ENCODE peak calls at places on chromosomes 5 and 9, in five cellular contexts. N is GM04504, I is NCI-H774, H is T-helper 17 cell, J is GM12865. M is an unnamed sample.

GRCh38 chr5:111743521-111743920 is 13.5 kb downstream of the NREP start:
- DNase-seq in H (no peak), N (no peak), J (no peak), I (no peak), M (no peak)

GRCh38 chr5:180494510-180495181 is 467 bp downstream of the CNOT6 start:
- DNase-seq in I (no peak), N (peak; percentile 3), H (no peak), J (peak; percentile 53), M (no peak)

GRCh38 chr9:135524130-135524861 is 3.1 kb downstream of the LCN1 start:
- DNase-seq in I (no peak), H (no peak), J (no peak), N (peak; percentile 19), M (no peak)

GRCh38 chr5:172086312-172086975 is 80.0 kb upstream of the FBXW11 start:
- DNase-seq in I (no peak), J (peak; percentile 34), N (no peak), H (no peak), M (no peak)

GRCh38 chr5:34660444-34660843 is 4.3 kb downstream of the RAI14 start:
- DNase-seq in J (no peak), N (peak; percentile 85), I (no peak), H (no peak), M (no peak)

GRCh38 chr9:33233659-33234335 is 6.2 kb upstream of the SPINK4 start:
- DNase-seq in N (peak; percentile 61), J (no peak), I (peak; percentile 34), H (no peak), M (peak; percentile 84)

GRCh38 chr9:131539223-131539923 is 6.0 kb upstream of the PRRT1B start:
- DNase-seq in N (no peak), J (no peak), H (no peak), I (no peak), M (no peak)

GRCh38 chr5:141908796-141909195 is 14.9 kb upstream of the DELE1 start:
- DNase-seq in J (no peak), H (no peak), N (no peak), I (no peak), M (no peak)

GRCh38 chr5:14672508-14673394 is 8.2 kb downstream of the OTULIN start:
- DNase-seq in I (no peak), H (no peak), N (no peak), J (no peak), M (no peak)

GRCh38 chr5:107147584-107147983 is 523.2 kb downstream of the EFNA5 start:
- DNase-seq in H (no peak), J (peak; percentile 26), N (no peak), I (no peak), M (no peak)

GRCh38 chr9:35757527-35758275 is 3.6 kb upstream of the MSMP start:
- DNase-seq in H (no peak), N (no peak), J (no peak), I (peak; percentile 53), M (no peak)

GRCh38 chr9:118957585-118957984 is 411.6 kb downstream of the BRINP1 start:
- DNase-seq in I (no peak), N (peak; percentile 6), J (no peak), H (no peak), M (no peak)

GRCh38 chr5:180469586-180469865 is 24.7 kb upstream of the CNOT6 start:
- DNase-seq in N (no peak), I (no peak), H (no peak), J (no peak), M (no peak)

GRCh38 chr5:35859101-35859661 is 2.5 kb downstream of the IL7R start:
- DNase-seq in N (no peak), J (no peak), H (no peak), I (peak; percentile 52), M (peak; percentile 25)

GRCh38 chr5:167906209-167906853 is 385.1 kb upstream of the WWC1 start:
- DNase-seq in J (no peak), I (no peak), N (no peak), H (no peak), M (no peak)

GRCh38 chr9:70256123-70256551 is 2.6 kb upstream of the SMC5 start:
- DNase-seq in H (no peak), J (no peak), I (no peak), N (peak; percentile 4), M (no peak)

GRCh38 chr5:147673276-147673675 is 109.3 kb downstream of the JAKMIP2 start:
- DNase-seq in N (no peak), H (no peak), I (no peak), J (no peak), M (peak; percentile 81)

GRCh38 chr9:132942541-132943182 is 1.8 kb downstream of the TSC1 start:
- DNase-seq in J (peak; percentile 16), N (no peak), I (no peak), H (no peak), M (peak; percentile 56)

GRCh38 chr5:67730917-67731474 is 484.6 kb upstream of the PIK3R1 start:
- DNase-seq in I (no peak), J (no peak), N (no peak), H (no peak), M (no peak)

GRCh38 chr5:7850533-7851239 is at the start of gene CFAP90:
- DNase-seq in I (peak; percentile 63), H (no peak), J (no peak), N (no peak), M (peak; percentile 76)

GRCh38 chr5:91885291-91886265 is 502.5 kb upstream of the ARRDC3 start:
- DNase-seq in I (no peak), J (no peak), H (no peak), N (no peak), M (peak; percentile 90)

GRCh38 chr5:171633776-171634470 is 151.7 kb upstream of the SMIM23 start:
- DNase-seq in N (no peak), I (no peak), J (peak; percentile 19), H (no peak), M (no peak)

GRCh38 chr9:995192-995591 is 18.7 kb downstream of the DMRT3 start:
- DNase-seq in I (no peak), H (no peak), N (no peak), J (no peak), M (no peak)

GRCh38 chr9:7237473-7238243 is 479.9 kb downstream of the KDM4C start:
- DNase-seq in N (peak; percentile 44), H (no peak), I (peak; percentile 74), J (no peak), M (no peak)

GRCh38 chr5:148259288-148259687 is 9.3 kb upstream of the SPINK13 start:
- DNase-seq in H (no peak), I (no peak), J (no peak), N (no peak), M (no peak)